ENCODE peak calls at places on chromosomes 12 and 14, in nine cellular contexts. D is breast epithelium, S is BE2C, Z is psoas muscle, P is astrocyte, O is brain microvascular endothelial cell, K is IMR-90, J is lower lobe of right lung, W is Peyer's patch. F is an unnamed sample.

GRCh38 chr12:58268080-58268479 is 326.7 kb downstream of the ATP23 start:
- DNase-seq in K (peak), W (no peak), J (no peak), O (no peak), S (no peak), P (no peak), Z (no peak), D (no peak), F (peak)

GRCh38 chr12:53060721-53061276 is 10.9 kb downstream of the TNS2 start:
- DNase-seq in J (peak), S (no peak), D (peak), P (no peak), Z (peak), W (peak), O (no peak), K (no peak), F (no peak)

GRCh38 chr12:52603314-52603713 is 2.1 kb upstream of the KRT72 start:
- DNase-seq in S (no peak), J (no peak), P (no peak), W (no peak), O (no peak), K (no peak), D (no peak), Z (no peak), F (no peak)

GRCh38 chr12:32903318-32903717 is 6.7 kb upstream of the PKP2 start:
- DNase-seq in W (no peak), D (no peak), K (no peak), O (no peak), Z (no peak), S (no peak), P (no peak), J (no peak), F (no peak)

GRCh38 chr12:29316772-29317171 is 64.2 kb downstream of the ERGIC2 start:
- DNase-seq in J (no peak), D (no peak), K (peak), Z (peak), P (peak), O (peak), S (no peak), W (no peak), F (peak)

GRCh38 chr12:65881348-65881961 is 57.2 kb downstream of the HMGA2 start:
- DNase-seq in K (peak), W (no peak), Z (peak), J (no peak), P (peak), D (peak), S (no peak), O (no peak), F (peak)

GRCh38 chr14:69657961-69658360 is 46.6 kb downstream of the SUSD6 start:
- DNase-seq in D (peak), S (no peak), O (no peak), Z (no peak), J (peak), P (peak), K (peak), W (peak), F (peak)

GRCh38 chr12:49588761-49589516 is 16.5 kb downstream of the FAM186B start:
- DNase-seq in J (no peak), Z (no peak), W (no peak), P (no peak), K (no peak), S (peak), D (no peak), O (no peak), F (no peak)

GRCh38 chr12:113238309-113238708 is 17.0 kb downstream of the TPCN1 start:
- DNase-seq in S (no peak), O (no peak), J (no peak), Z (no peak), D (no peak), K (no peak), W (peak), P (no peak), F (no peak)

GRCh38 chr14:60724080-60724618 is at the start of gene SIX4:
- DNase-seq in O (peak), P (peak), D (peak), S (peak), K (peak), Z (peak), W (peak), J (peak), F (peak)

GRCh38 chr14:98947911-98948595 is 323.9 kb downstream of the BCL11B start:
- DNase-seq in P (no peak), J (no peak), S (no peak), Z (no peak), K (no peak), D (no peak), O (no peak), W (no peak), F (no peak)

GRCh38 chr12:98478606-98479005 is 36.8 kb upstream of the TMPO start:
- DNase-seq in W (no peak), J (no peak), O (no peak), D (no peak), S (no peak), K (no peak), Z (no peak), P (no peak), F (no peak)

GRCh38 chr12:84911331-84912190 is 1.0 kb downstream of the SLC6A15 start:
- DNase-seq in S (peak), K (peak), O (peak), D (no peak), W (no peak), P (peak), Z (peak), J (no peak), F (peak)

GRCh38 chr14:95664546-95664945 is 21.7 kb upstream of the TCL1B start:
- DNase-seq in O (no peak), S (no peak), P (no peak), W (no peak), D (no peak), J (no peak), Z (no peak), K (no peak), F (no peak)

GRCh38 chr14:54686871-54687749 is 120.2 kb downstream of the SAMD4A start:
- DNase-seq in K (no peak), W (no peak), D (no peak), J (no peak), S (no peak), O (no peak), P (no peak), Z (peak), F (peak)

GRCh38 chr14:90382491-90383125 is 14.2 kb upstream of the CALM1 start:
- DNase-seq in O (peak), D (peak), S (peak), W (no peak), Z (peak), J (peak), K (peak), P (peak), F (peak)

GRCh38 chr12:118853634-118854033 is 127.7 kb upstream of the SRRM4 start:
- DNase-seq in J (no peak), W (no peak), D (no peak), P (no peak), O (no peak), Z (no peak), K (no peak), S (no peak), F (no peak)

GRCh38 chr14:64248689-64249088 is 45.5 kb downstream of the ESR2 start:
- DNase-seq in O (no peak), Z (no peak), D (no peak), W (no peak), J (no peak), P (no peak), K (no peak), S (no peak), F (no peak)

GRCh38 chr12:47982311-47982710 is 18.9 kb downstream of the TMEM106C start:
- DNase-seq in P (no peak), J (no peak), W (no peak), S (no peak), O (no peak), K (no peak), D (no peak), Z (no peak), F (no peak)

GRCh38 chr14:100498068-100498467 is 89.1 kb downstream of the BEGAIN start:
- DNase-seq in J (no peak), S (no peak), D (no peak), P (no peak), Z (no peak), K (no peak), O (no peak), W (no peak), F (no peak)

GRCh38 chr14:77212933-77213656 is 31.5 kb downstream of the TMEM63C start:
- DNase-seq in J (peak), D (no peak), O (peak), Z (peak), K (no peak), P (no peak), S (peak), W (peak), F (peak)

GRCh38 chr12:85681333-85681732 is 154.9 kb downstream of the RASSF9 start:
- DNase-seq in D (no peak), W (no peak), P (no peak), S (no peak), O (no peak), J (no peak), K (no peak), Z (no peak), F (no peak)

GRCh38 chr12:124454735-124455134 is 112.7 kb downstream of the NCOR2 start:
- DNase-seq in W (no peak), K (no peak), J (no peak), P (peak), Z (no peak), O (peak), D (no peak), S (no peak), F (peak)

GRCh38 chr12:23810327-23810902 is 139.1 kb downstream of the SOX5 start:
- DNase-seq in S (no peak), P (no peak), O (no peak), Z (no peak), W (no peak), J (no peak), D (no peak), K (no peak), F (no peak)

GRCh38 chr12:119687344-119687865 is 19.5 kb downstream of the PRKAB1 start:
- DNase-seq in O (peak), S (no peak), W (no peak), Z (no peak), K (no peak), D (no peak), J (no peak), P (no peak), F (no peak)

GRCh38 chr12:57775563-57776246 is 3.3 kb downstream of the EEF1AKMT3 start:
- DNase-seq in S (no peak), O (no peak), P (no peak), Z (no peak), K (no peak), D (no peak), W (no peak), J (no peak), F (no peak)

GRCh38 chr12:26360062-26360461 is 164.7 kb downstream of the SSPN start:
- DNase-seq in W (no peak), Z (no peak), O (no peak), P (no peak), K (no peak), J (no peak), D (no peak), S (no peak), F (no peak)

GRCh38 chr14:68408680-68409079 is 384.2 kb downstream of the ZFP36L1 start:
- DNase-seq in P (no peak), W (no peak), J (no peak), Z (no peak), D (no peak), O (no peak), S (no peak), K (peak), F (no peak)

GRCh38 chr12:83615152-83615551 is 928.4 kb downstream of the TMTC2 start:
- DNase-seq in S (no peak), D (no peak), K (no peak), W (no peak), J (no peak), O (no peak), Z (no peak), P (no peak), F (no peak)

GRCh38 chr14:103667671-103668070 is 38.7 kb downstream of the KLC1 start:
- DNase-seq in D (no peak), O (no peak), P (no peak), Z (no peak), K (no peak), S (no peak), J (no peak), W (no peak), F (no peak)

GRCh38 chr12:2239376-2240010 is 186.7 kb downstream of the CACNA1C start:
- DNase-seq in D (no peak), K (peak), S (no peak), Z (peak), J (no peak), W (no peak), P (no peak), O (no peak), F (no peak)

DNA sequence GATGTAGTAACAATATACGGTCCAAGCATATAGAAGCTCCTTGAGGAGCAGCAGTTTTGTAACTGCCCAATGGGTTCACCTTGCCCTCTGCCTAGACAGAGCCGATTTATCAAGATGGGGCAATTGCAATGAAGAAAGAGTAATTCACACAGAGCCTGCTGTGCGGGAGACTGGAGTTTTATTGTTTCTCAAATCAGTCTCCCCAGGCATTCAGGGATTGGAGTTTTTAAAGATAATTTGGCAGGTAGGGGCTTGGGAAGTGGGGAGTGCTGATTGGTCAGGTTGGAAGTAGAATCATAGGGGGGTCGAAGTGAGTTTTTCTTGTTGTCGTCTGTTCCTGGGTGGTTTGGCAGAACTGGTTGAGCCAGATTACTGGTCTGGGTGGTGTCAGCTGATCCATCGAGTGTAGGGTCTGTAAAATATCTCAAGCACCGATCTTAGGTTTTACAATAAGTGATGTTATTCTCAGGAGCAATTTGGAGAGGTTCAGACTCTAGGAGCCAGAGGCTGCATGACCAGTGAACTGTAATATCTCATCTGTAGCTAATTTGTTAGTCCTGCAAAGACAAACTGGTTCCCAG is 9.6 kb upstream of the SERPINA1 start:
- DNase-seq in J (no peak), O (no peak), W (no peak), P (no peak), S (no peak), D (no peak), K (no peak), Z (no peak), F (no peak)
- H3K4me3 ChIP-seq in J (no peak), O (no peak), W (no peak), P (no peak), S (no peak), D (no peak), K (no peak), Z (no peak), F (no peak)

GRCh38 chr12:46109343-46110219 is 119.2 kb upstream of the SCAF11 start:
- DNase-seq in S (no peak), Z (no peak), W (no peak), J (no peak), D (no peak), O (no peak), K (no peak), P (no peak), F (no peak)

GRCh38 chr12:46112364-46112763 is 122.0 kb upstream of the SCAF11 start:
- DNase-seq in Z (no peak), S (no peak), J (no peak), O (no peak), D (no peak), P (no peak), W (no peak), K (no peak), F (no peak)

GRCh38 chr12:46110220-46110700 is 119.9 kb upstream of the SCAF11 start:
- DNase-seq in D (no peak), S (peak), W (no peak), K (no peak), O (no peak), P (no peak), Z (peak), J (no peak), F (no peak)

GRCh38 chr12:46111727-46112126 is 121.4 kb upstream of the SCAF11 start:
- DNase-seq in D (no peak), K (no peak), S (no peak), J (no peak), Z (no peak), W (no peak), O (no peak), P (no peak), F (no peak)

GRCh38 chr12:46110928-46111699 is 120.7 kb upstream of the SCAF11 start:
- DNase-seq in J (no peak), K (no peak), W (no peak), P (no peak), O (no peak), S (no peak), Z (no peak), D (no peak), F (no peak)
- TF ChIP-seq CTCF in J (no peak), K (no peak), W (no peak), P (no peak), O (peak), S (no peak), Z (no peak), D (no peak), F (peak)

DNA sequence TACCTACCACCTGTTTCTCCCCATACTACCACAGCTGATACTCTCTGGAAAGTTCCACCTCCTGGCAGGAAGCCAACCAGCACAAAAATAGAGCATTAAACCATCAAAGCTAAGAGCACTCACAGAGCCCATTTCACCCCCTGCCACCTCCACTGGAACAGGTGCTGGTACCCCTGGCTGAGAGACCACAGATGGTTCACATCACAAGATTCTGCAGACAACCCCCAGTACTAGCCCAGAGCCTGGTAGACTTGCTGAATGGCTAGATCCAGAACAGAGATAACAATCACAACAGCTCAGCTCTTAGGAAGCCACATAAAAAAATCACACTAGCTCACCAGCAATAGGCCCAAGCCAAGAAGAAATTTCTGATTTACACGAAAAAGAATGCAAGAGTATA is 855.2 kb downstream of the FSCB start:
- DNase-seq in J (no peak), S (no peak), O (no peak), W (no peak), P (no peak), K (no peak), D (no peak), Z (no peak), F (no peak)
- H3K4me3 ChIP-seq in J (no peak), S (no peak), O (no peak), W (no peak), P (no peak), K (no peak), D (no peak), Z (no peak), F (no peak)

GRCh38 chr12:30457621-30458289 is 237.9 kb downstream of the IPO8 start:
- DNase-seq in D (no peak), Z (no peak), O (peak), K (peak), J (no peak), P (peak), W (no peak), S (no peak), F (peak)
- TF ChIP-seq CTCF in D (no peak), Z (no peak), O (peak), K (peak), J (no peak), P (peak), W (peak), S (peak), F (peak)

GRCh38 chr12:81296556-81297305 is 218.9 kb downstream of the ACSS3 start:
- DNase-seq in S (peak), Z (no peak), K (peak), O (peak), D (no peak), W (no peak), J (no peak), P (peak), F (peak)

GRCh38 chr12:81300454-81300853 is 222.6 kb downstream of the ACSS3 start:
- DNase-seq in D (no peak), W (no peak), K (no peak), Z (no peak), P (peak), S (no peak), O (no peak), J (no peak), F (no peak)

GRCh38 chr12:81297606-81298005 is 219.7 kb downstream of the ACSS3 start:
- DNase-seq in D (no peak), K (no peak), W (no peak), O (no peak), Z (no peak), P (peak), J (no peak), S (no peak), F (no peak)

GRCh38 chr12:81295286-81295685 is 217.4 kb downstream of the ACSS3 start:
- DNase-seq in J (no peak), W (no peak), P (no peak), Z (no peak), O (no peak), S (no peak), K (no peak), D (no peak), F (no peak)

GRCh38 chr12:81294325-81295190 is 216.7 kb downstream of the ACSS3 start:
- DNase-seq in K (no peak), D (no peak), O (no peak), S (no peak), Z (no peak), W (no peak), J (no peak), P (peak), F (no peak)
- H3K4me3 ChIP-seq in K (no peak), D (no peak), O (no peak), S (no peak), Z (no peak), W (no peak), J (no peak), P (no peak), F (no peak)

DNA sequence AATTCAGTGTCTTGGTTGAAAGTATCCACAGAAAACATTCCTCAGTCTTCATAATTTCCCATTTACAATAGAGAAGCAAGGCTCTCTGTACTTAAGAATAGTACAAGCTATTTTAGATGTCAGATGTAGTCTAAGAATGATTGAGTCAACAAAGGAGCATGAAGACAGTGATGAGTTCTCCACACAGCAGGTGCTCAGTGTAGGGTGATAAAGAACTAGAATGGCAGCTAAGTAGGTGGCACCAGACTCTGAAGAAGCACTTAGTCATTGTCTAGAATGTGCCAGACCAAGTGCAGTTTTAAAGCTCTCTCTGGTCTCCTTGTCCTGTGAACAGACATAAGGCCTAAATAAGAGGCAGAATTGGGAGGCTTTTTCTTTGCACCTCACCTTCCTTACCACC is 504.6 kb downstream of the NRXN3 start:
- DNase-seq in K (no peak), O (no peak), P (no peak), S (no peak), Z (no peak), J (no peak), W (no peak), D (no peak), F (no peak)
- TF ChIP-seq CTCF in K (no peak), O (no peak), P (no peak), S (no peak), Z (no peak), J (no peak), W (no peak), D (no peak), F (no peak)

DNA sequence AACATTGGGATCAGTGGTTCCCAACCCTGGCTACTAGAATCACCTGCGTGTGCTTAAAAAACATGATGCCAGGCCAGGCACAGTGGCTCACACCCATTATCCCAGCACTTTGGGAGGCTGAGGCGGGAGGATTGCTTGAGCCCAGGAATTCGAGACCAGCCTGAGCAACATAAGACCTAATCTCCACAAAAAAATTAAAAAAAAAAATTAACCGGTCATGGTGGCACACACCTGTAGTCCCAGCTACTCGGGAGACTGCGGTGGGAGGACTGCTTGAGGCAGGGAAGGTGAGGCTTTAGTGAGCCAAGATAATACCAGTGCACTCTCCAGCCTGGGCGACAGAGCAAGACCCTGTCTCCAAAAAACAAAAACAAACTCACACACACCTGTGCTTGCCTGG is 2.0 kb downstream of the KCTD10 start:
- DNase-seq in P (no peak), J (no peak), S (no peak), K (no peak), D (no peak), W (no peak), O (no peak), Z (no peak), F (no peak)
- H3K4me3 ChIP-seq in P (no peak), J (peak), S (no peak), K (no peak), D (no peak), W (no peak), O (no peak), Z (peak), F (no peak)

GRCh38 chr14:56552615-56553014 is 27.0 kb upstream of the TMEM260 start:
- DNase-seq in O (no peak), S (no peak), D (no peak), J (no peak), W (no peak), K (no peak), P (no peak), Z (no peak), F (no peak)
- TF ChIP-seq CTCF in O (no peak), S (no peak), D (no peak), J (no peak), W (no peak), K (no peak), P (no peak), Z (no peak), F (no peak)

F was measured in fibroblast of the aortic adventitia.